ENCODE peak calls at places on chromosome 22, in eight cellular contexts. L is amniotic stem cell, D is SW480, J is AG09309, E is non-pigmented ciliary epithelial cell, U is BJ, B is HepG2, P is NCI-H524. Y is an unnamed sample.

GRCh38 chr22:41442240-41442792 is 4.3 kb downstream of the TOB2 start:
- DNase-seq in J (no peak), P (peak), L (no peak), B (no peak), D (no peak), E (no peak), U (no peak), Y (no peak)

GRCh38 chr22:23557036-23557435 is 23.1 kb downstream of the IGLL1 start:
- DNase-seq in P (no peak), J (no peak), E (no peak), U (no peak), D (no peak), B (no peak), L (no peak), Y (no peak)

GRCh38 chr22:20239063-20239950 is 28.8 kb downstream of the RTN4R start:
- DNase-seq in E (no peak), L (no peak), D (no peak), J (no peak), B (no peak), P (peak), U (no peak), Y (no peak)

GRCh38 chr22:19803736-19804267 is 43.2 kb downstream of the TBX1 start:
- DNase-seq in B (no peak), L (no peak), J (no peak), P (no peak), U (no peak), E (no peak), D (no peak), Y (no peak)

GRCh38 chr22:48391820-48392219 is 1435.9 kb downstream of the BRD1 start:
- DNase-seq in P (no peak), D (no peak), J (no peak), E (no peak), B (no peak), L (no peak), U (no peak), Y (no peak)

GRCh38 chr22:40067639-40068038 is 72.9 kb downstream of the FAM83F start:
- DNase-seq in L (no peak), D (no peak), B (no peak), J (no peak), U (no peak), E (no peak), P (no peak), Y (no peak)

GRCh38 chr22:26174280-26174679 is 5.0 kb downstream of the SEZ6L start:
- DNase-seq in P (peak), J (no peak), B (peak), U (no peak), D (peak), L (no peak), E (no peak), Y (no peak)

GRCh38 chr22:23305321-23305910 is 125.1 kb downstream of the BCR start:
- DNase-seq in L (peak), E (no peak), U (no peak), B (no peak), D (no peak), P (no peak), J (peak), Y (no peak)